ENCODE peak calls at places on chromosomes 4 and X, in four cellular contexts. F is HepG2, E is GM23248, Z is endodermal cell. G is an unnamed sample.

GRCh38 chr4:83757121-83757621 is 221.3 kb downstream of the GPAT3 start:
- DNase-seq in Z (no peak), F (no peak), E (peak), G (no peak)

GRCh38 chr4:7210818-7211217 is 18.5 kb downstream of the SORCS2 start:
- DNase-seq in E (peak), F (no peak), Z (no peak), G (no peak)

GRCh38 chrX:19709117-19709811 is 178.1 kb downstream of the SH3KBP1 start:
- DNase-seq in Z (no peak), F (no peak), E (no peak), G (no peak)

GRCh38 chr4:8938623-8939022 is 67.0 kb upstream of the HMX1 start:
- DNase-seq in Z (no peak), F (no peak), E (no peak), G (no peak)

GRCh38 chr4:170089274-170089742 is 448 bp downstream of the AADAT start:
- DNase-seq in Z (peak), F (peak), E (peak), G (peak)

GRCh38 chr4:87985097-87985886 is 9.8 kb downstream of the SPP1 start:
- DNase-seq in E (peak), Z (peak), F (peak), G (peak)

GRCh38 chrX:50211510-50211909 is 6.9 kb downstream of the CCNB3 start:
- DNase-seq in F (no peak), E (peak), Z (peak), G (no peak)

GRCh38 chrX:116185163-116185562 is 14.6 kb downstream of the AGTR2 start:
- DNase-seq in F (no peak), E (no peak), Z (no peak), G (no peak)

GRCh38 chr4:156545003-156545785 is 426.4 kb downstream of the PDGFC start:
- DNase-seq in Z (no peak), E (peak), F (no peak), G (no peak)

GRCh38 chr4:145299380-145300076 is 119.1 kb upstream of the OTUD4 start:
- DNase-seq in Z (no peak), F (peak), E (peak), G (no peak)

GRCh38 chr4:1789552-1789951 is 3.5 kb upstream of the FGFR3 start:
- DNase-seq in F (no peak), Z (no peak), E (no peak), G (no peak)

GRCh38 chr4:6848717-6849305 is 60.8 kb upstream of the TBC1D14 start:
- DNase-seq in Z (no peak), E (no peak), F (no peak), G (no peak)

GRCh38 chr4:151768835-151769234 is 8.0 kb upstream of the GATB start:
- DNase-seq in E (no peak), F (no peak), Z (no peak), G (no peak)

GRCh38 chr4:151772322-151772721 is 11.5 kb upstream of the GATB start:
- DNase-seq in Z (no peak), F (no peak), E (no peak), G (no peak)

GRCh38 chr4:151771664-151772063 is 10.9 kb upstream of the GATB start:
- DNase-seq in Z (no peak), F (no peak), E (peak), G (no peak)

GRCh38 chr4:151766691-151767090 is 5.9 kb upstream of the GATB start:
- DNase-seq in F (no peak), E (no peak), Z (peak), G (no peak)

DNA sequence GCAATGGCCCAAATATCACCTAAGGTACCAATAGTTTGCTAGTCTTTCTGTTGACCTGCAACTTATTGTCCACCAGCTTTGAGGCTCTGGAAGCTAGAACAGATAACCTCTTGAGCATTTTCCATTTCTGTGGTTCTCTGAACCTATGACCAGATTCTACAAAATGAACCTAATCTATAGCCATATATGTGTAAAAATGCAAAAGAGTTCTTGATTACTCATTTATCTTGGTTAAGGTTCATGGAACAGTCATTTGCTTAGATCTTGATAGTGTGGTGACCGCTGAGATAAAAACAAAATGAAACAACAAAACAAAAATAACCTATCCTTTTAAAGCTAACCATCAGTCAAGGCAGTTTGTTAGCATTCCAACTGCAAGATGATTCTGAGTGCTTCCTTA is 9.3 kb upstream of the GATB start:
- DNase-seq in F (no peak), E (no peak), Z (no peak), G (no peak)
- H3K27ac ChIP-seq in F (no peak), E (no peak), Z (no peak), G (no peak)

DNA sequence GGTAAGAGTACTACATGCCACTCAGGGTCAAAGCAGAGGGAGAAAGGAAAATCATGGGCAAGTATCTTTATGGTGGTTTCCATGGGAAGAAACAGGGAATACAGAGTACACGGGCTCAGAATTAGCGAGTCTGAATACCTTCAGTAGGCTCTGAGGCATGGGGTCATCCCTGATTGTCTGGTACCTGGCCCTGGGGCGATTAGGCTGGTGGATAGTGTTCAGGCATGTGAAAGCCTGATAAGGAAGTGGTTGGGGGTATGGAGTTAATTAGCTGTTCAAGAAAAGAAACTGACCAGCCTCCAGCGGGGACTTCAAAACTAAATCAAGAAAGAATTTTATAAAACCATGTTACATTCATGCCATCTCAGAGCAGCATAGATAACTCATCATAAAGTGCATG is 518.8 kb downstream of the RAB28 start:
- DNase-seq in F (no peak), Z (no peak), E (no peak), G (no peak)
- H3K27ac ChIP-seq in F (no peak), Z (no peak), E (no peak), G (no peak)

GRCh38 chr4:3483471-3483921 is 20.4 kb downstream of the DOK7 start:
- DNase-seq in Z (no peak), E (peak), F (no peak), G (no peak)
- H3K27ac ChIP-seq in Z (no peak), E (peak), F (no peak), G (no peak)

GRCh38 chr4:14879643-14880042 is 122.6 kb upstream of the CPEB2 start:
- DNase-seq in F (no peak), Z (no peak), E (no peak), G (no peak)

GRCh38 chr4:14880805-14881204 is 121.5 kb upstream of the CPEB2 start:
- DNase-seq in F (no peak), Z (no peak), E (no peak), G (no peak)

GRCh38 chr4:14877246-14878220 is 124.7 kb upstream of the CPEB2 start:
- DNase-seq in F (no peak), E (no peak), Z (no peak), G (no peak)

GRCh38 chr4:14874990-14875389 is 127.3 kb upstream of the CPEB2 start:
- DNase-seq in E (no peak), Z (no peak), F (no peak), G (no peak)

DNA sequence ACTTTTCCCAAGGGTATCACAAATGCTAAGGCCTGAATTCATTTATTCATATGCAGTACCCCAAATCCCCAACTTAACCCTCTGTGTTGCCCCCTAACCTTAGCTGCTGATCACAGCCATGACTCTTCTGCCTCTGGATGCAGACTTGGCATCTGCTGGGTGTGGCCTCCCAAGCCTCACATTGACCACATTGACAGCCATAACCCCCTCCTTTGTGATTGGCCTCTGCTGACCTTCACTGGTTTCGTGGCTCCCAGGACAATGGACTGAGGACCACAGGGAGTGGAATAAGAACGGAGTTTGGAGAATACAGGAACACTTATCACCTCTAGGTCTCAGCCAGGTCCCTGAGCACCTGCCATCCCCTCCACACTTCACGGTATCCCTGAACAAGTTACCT is 123.6 kb upstream of the CPEB2 start:
- DNase-seq in Z (no peak), F (no peak), E (no peak), G (no peak)
- H3K27ac ChIP-seq in Z (no peak), F (no peak), E (no peak), G (no peak)

DNA sequence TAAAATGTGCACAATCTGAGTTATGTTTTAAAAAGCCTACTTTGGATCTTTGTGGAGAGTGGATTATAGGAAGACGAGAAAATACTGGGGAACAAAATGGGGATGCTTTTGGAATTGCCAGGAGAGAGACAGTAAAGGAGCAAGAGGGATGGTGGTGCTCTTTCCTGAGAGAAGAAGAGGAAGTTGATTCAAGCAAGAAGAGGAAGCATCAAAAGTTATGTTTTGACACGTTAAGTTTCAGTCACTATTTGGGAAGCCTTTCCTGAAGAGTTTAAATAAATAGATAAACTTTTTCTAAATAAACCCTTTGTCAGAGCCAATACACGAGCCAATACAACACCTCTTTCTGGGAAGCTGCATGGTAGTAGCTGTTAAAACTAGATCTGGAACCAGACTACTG is 394.1 kb downstream of the GALNTL6 start:
- DNase-seq in E (no peak), F (no peak), Z (no peak), G (no peak)
- H3K27ac ChIP-seq in E (no peak), F (no peak), Z (no peak), G (no peak)

GRCh38 chr4:155338196-155338595 is 38.6 kb downstream of the MAP9 start:
- DNase-seq in F (no peak), Z (no peak), E (no peak), G (no peak)
- H3K27ac ChIP-seq in F (no peak), Z (no peak), E (no peak), G (no peak)

GRCh38 chrX:37763400-37763799 is 16.5 kb upstream of the CYBB start:
- DNase-seq in Z (no peak), E (no peak), F (no peak), G (no peak)
- H3K27ac ChIP-seq in Z (no peak), E (no peak), F (no peak), G (no peak)